ENCODE peak calls at places on chromosome 17, in seven cellular contexts. S is HCT116, U is IMR-90, T is testis, J is breast epithelium, Z is body of pancreas, O is tibial nerve. P is an unnamed sample.

GRCh38 chr17:11719203-11719602 is 120.9 kb downstream of the DNAH9 start:
- DNase-seq in S (no peak), U (no peak), T (no peak), J (no peak), Z (no peak), O (no peak), P (no peak)

GRCh38 chr17:32223703-32224102 is 41.9 kb upstream of the RHBDL3 start:
- DNase-seq in S (no peak), U (no peak), T (no peak), J (no peak), Z (no peak), O (no peak), P (no peak)

GRCh38 chr17:8038954-8039610 is at the start of gene ALOX15B:
- DNase-seq in S (no peak), U (no peak), T (no peak), J (peak; percentile 78), Z (no peak), O (no peak), P (no peak)

GRCh38 chr17:44591223-44591622 is 33.9 kb downstream of the FZD2 start:
- DNase-seq in S (no peak), U (peak; percentile 28), T (no peak), J (no peak), Z (no peak), O (no peak), P (no peak)

GRCh38 chr17:56185491-56185890 is 32.2 kb downstream of the ANKFN1 start:
- DNase-seq in S (no peak), U (peak; percentile 49), T (no peak), J (no peak), Z (no peak), O (no peak), P (no peak)

GRCh38 chr17:38656959-38657823 is 17.6 kb downstream of the EPOP start:
- DNase-seq in S (no peak), U (no peak), T (no peak), J (no peak), Z (peak; percentile 27), O (no peak), P (no peak)

GRCh38 chr17:2192367-2193028 is 111.1 kb downstream of the SMG6 start:
- DNase-seq in S (peak; percentile 48), U (peak; percentile 99), T (no peak), J (no peak), Z (peak; percentile 37), O (no peak), P (peak; percentile 76)

GRCh38 chr17:13204607-13205237 is 186.9 kb upstream of the ELAC2 start:
- DNase-seq in S (no peak), U (no peak), T (no peak), J (no peak), Z (no peak), O (no peak), P (no peak)

GRCh38 chr17:70161519-70161918 is 7.8 kb upstream of the KCNJ2 start:
- DNase-seq in S (no peak), U (no peak), T (no peak), J (no peak), Z (no peak), O (no peak), P (no peak)

GRCh38 chr17:67016039-67016762 is 28.2 kb upstream of the CACNG1 start:
- DNase-seq in S (no peak), U (no peak), T (no peak), J (no peak), Z (no peak), O (no peak), P (no peak)

GRCh38 chr17:66724581-66725341 is 110.2 kb upstream of the CACNG5 start:
- DNase-seq in S (no peak), U (peak; percentile 54), T (peak; percentile 54), J (no peak), Z (peak; percentile 33), O (no peak), P (no peak)

DNA sequence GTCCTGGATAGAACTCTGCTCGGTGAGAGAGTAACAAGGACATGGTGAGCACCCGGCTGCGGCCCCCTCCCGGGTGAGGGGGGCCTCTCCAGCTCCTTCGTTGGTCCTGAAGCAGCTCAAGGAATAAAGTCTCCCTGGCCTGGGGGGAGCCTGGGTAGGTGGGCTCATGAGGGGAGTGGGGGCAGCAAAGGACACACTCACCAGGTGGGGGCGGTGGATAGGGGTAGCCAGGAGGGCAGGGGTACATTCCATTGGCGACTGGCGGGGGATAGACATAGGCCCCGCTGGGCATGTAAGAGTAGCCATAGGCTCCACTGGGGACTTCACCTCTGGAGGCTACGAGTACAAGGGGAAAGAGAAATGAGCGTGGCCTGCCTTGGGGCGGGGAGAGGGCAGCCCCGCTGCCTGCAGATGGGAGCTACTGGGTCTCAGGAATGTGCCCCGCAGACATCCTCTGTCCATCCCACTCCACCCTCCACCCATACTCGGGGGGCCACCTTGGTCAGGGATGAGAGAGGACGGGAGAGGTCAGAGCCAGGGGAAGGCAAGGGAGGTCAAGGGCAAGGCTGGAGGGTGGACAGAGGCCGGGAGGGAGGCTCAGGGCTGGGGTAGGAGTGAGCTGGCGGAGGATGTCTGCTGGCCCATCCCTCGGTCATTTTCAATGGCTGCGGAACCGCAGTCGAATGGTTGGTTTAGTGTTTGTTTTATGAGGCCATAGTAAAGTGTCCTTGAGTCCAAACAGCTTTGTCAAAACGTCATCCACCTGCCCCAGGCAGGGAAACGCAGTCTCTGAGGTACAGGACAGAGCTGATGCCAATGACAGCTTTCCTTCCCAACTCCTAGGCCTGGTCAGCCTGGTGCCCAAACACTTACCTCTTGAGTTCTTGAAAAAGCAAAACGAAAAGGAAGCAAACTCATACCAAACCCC is 3.7 kb upstream of the UNC13D start:
- DNase-seq in S (no peak), U (no peak), T (no peak), J (no peak), Z (peak; percentile 60), O (no peak), P (peak; percentile 80)
- H3K27ac ChIP-seq in S (peak overlapping the region; percentile 88), U (no peak overlapping the region), T (peak overlapping the region; percentile 79), J (peak overlapping the region; percentile 95), Z (peak overlapping the region; percentile 86), O (no peak overlapping the region), P (peak overlapping the region; percentile 96)

GRCh38 chr17:16433514-16433913 is 18.1 kb downstream of the TRPV2 start:
- DNase-seq in S (no peak), U (no peak), T (no peak), J (no peak), Z (no peak), O (no peak), P (no peak)
- TF ChIP-seq POLR2A in S (no peak), U (no peak), T (no peak), J (no peak), Z (no peak), O (no peak), P (no peak)

DNA sequence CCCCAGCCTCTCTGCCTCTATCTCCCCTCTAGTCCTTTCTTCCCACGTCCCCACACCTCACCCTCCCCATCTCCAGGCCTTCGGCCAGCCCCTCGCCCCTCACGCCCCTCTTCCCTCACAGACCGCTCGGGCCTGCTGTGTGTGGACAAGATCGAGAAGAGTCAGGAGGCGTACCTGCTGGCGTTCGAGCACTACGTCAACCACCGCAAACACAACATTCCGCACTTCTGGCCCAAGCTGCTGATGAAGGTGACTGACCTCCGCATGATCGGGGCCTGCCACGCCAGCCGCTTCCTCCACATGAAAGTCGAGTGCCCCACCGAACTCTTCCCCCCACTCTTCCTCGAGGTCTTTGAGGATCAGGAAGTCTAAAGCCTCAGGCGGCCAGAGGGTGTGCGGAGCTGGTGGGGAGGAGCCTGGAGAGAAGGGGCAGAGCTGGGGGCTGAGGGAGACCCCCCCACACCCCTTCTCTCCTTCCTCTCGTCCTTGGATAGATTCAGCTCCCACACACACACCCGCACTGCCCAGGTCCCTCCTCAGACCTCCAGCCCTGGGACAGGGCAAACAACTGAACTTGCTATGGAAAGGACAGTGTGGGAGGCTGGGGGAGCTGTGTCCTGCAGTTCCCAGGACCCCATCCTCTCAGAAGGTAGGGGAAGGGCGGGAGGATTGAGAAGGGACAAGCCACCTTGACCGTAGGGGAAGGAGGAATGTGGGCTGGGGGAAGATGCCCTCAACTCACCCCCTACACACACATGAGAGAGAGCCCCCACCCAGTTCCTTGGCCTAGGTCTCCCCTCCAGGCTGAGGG is 11.1 kb downstream of the NR1D1 start:
- DNase-seq in S (no peak), U (no peak), T (no peak), J (no peak), Z (no peak), O (no peak), P (no peak)
- H3K36me3 ChIP-seq in S (peaks cover 31% of the 10 kb centered on the region), U (peaks cover 70% of the 10 kb centered on the region), T (no peaks in the 10 kb centered on the region), J (peaks cover 5% of the 10 kb centered on the region), Z (peaks cover 10% of the 10 kb centered on the region), O (peaks cover 43% of the 10 kb centered on the region), P (peaks cover 51% of the 10 kb centered on the region)

GRCh38 chr17:340074-340473 is 12.5 kb downstream of the RPH3AL start:
- DNase-seq in S (no peak), U (no peak), T (no peak), J (peak; percentile 52), Z (peak; percentile 56), O (no peak), P (peak; percentile 46)
- H3K27ac ChIP-seq in S (no peak overlapping the region), U (no peak overlapping the region), T (no peak overlapping the region), J (peak overlapping the region; percentile 48), Z (peak overlapping the region; percentile 98), O (no peak overlapping the region), P (peak overlapping the region; percentile 87)

DNA sequence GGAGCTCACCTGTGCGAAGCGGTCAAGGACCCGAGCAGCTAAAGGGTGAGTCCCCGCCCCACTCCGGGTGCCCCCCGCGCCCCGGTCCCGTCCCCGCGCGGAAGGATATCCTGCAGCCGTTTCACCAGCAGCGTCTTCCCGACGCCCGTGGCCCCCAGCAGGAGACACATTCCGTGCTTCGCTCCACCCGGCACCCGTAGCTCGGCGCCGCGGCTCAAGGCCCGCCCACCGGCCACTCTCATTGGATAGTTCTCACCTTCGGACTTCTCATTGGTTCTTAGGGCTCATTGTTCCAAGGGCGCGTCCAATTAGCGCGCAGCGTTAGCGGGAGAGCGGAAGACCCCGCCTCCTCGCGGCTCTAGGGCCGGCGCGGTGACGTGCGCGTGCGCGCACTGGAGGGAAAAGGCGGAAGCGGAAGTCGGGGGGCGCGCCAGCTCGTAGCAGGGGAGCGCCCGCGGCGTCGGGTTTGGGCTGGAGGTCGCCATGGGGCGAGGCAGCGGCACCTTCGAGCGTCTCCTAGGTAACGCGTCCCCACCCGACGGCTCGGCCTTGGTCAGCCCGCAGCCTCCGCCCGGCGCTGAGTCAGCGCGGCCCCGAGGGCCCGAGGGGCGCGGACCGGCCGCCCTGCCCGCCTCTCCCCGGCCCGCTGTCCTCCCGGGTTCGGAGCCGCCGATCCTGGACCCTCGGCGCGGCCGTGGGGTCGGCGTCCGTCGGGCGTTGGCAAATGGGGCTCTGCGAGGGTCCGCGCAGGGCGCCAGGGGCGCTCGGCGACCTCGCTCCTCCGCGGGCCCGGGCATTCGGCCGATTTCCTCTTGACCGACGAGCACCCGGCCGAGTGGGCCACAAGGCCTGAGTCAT is at the start of the genes ARL16 and HGS:
- DNase-seq in S (peak; percentile 100), U (peak; percentile 99), T (peak; percentile 99), J (peak; percentile 98), Z (peak; percentile 98), O (peak; percentile 98), P (peak; percentile 98)
- TF ChIP-seq POLR2A in S (peak; percentile 66), U (peak; percentile 92), T (no peak), J (no peak), Z (peak; percentile 39), O (peak; percentile 53), P (no peak)

GRCh38 chr17:51203838-51204237 is 37.6 kb downstream of the NME2 start:
- DNase-seq in S (no peak), U (no peak), T (no peak), J (no peak), Z (no peak), O (no peak), P (no peak)
- H3K36me3 ChIP-seq in S (peaks cover 59% of the 10 kb centered on the region), U (peaks cover 35% of the 10 kb centered on the region), T (no peaks in the 10 kb centered on the region), J (peaks cover 12% of the 10 kb centered on the region), Z (no peaks in the 10 kb centered on the region), O (peaks cover 34% of the 10 kb centered on the region), P (peaks cover 79% of the 10 kb centered on the region)

DNA sequence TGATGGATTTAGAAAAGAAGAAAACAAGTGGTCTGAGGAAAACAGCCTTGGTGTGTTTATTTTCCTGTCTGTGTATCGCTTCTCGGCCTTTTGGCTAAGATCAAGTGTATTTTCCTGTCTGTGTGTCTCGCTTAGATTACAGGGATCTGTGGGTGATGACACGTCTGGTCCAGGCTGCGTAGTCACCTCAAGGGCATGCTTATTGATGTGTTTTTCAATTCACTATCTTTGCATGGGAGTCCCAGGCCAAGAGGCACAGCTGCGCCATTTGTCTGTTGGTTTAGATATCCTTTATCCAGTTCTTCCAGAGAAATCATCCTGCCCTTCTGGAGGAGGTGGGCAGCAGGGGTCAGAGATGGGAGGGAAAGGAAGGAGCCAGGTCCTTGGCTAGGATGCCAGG is 47.1 kb upstream of the STH start:
- DNase-seq in S (no peak), U (no peak), T (no peak), J (no peak), Z (no peak), O (no peak), P (no peak)
- H3K27ac ChIP-seq in S (no peak overlapping the region), U (no peak overlapping the region), T (no peak overlapping the region), J (no peak overlapping the region), Z (no peak overlapping the region), O (no peak overlapping the region), P (no peak overlapping the region)